ENCODE peak calls at places on chromosomes 2 and 18, in four cellular contexts. One of them, this sample, is unnamed.

GRCh38 chr2:74373189-74373588 is 6.9 kb downstream of the DCTN1 start:
- DNase-seq in K562: peak; percentile 38
- DNase-seq in IMR-90: no peak
- DNase-seq in HepG2: no peak
- DNase-seq in this sample: peak; percentile 19

GRCh38 chr2:43018179-43019024 is 208.0 kb downstream of the ZFP36L2 start:
- DNase-seq in K562: no peak
- DNase-seq in IMR-90: peak; percentile 84
- DNase-seq in HepG2: peak; percentile 90
- DNase-seq in this sample: peak; percentile 47

GRCh38 chr2:219010162-219010756 is 17.0 kb upstream of the CRYBA2 start:
- DNase-seq in K562: peak; percentile 26
- DNase-seq in IMR-90: no peak
- DNase-seq in HepG2: peak; percentile 37
- DNase-seq in this sample: peak; percentile 56

GRCh38 chr2:43707255-43707654 is 31.0 kb upstream of the C1GALT1C1L start:
- DNase-seq in K562: peak; percentile 22
- DNase-seq in IMR-90: peak; percentile 87
- DNase-seq in HepG2: no peak
- DNase-seq in this sample: peak; percentile 37

GRCh38 chr18:62610509-62611394 is 87.9 kb downstream of the ZCCHC2 start:
- DNase-seq in K562: peak; percentile 19
- DNase-seq in IMR-90: no peak
- DNase-seq in HepG2: no peak
- DNase-seq in this sample: no peak

GRCh38 chr2:236073246-236073645 is 94.9 kb downstream of the GBX2 start:
- DNase-seq in K562: peak; percentile 39
- DNase-seq in IMR-90: no peak
- DNase-seq in HepG2: no peak
- DNase-seq in this sample: no peak

GRCh38 chr2:168814046-168814445 is 11.6 kb downstream of the NOSTRIN start:
- DNase-seq in K562: no peak
- DNase-seq in IMR-90: peak; percentile 63
- DNase-seq in HepG2: no peak
- DNase-seq in this sample: no peak

GRCh38 chr2:104872866-104873688 is 19.2 kb downstream of the POU3F3 start:
- DNase-seq in K562: peak; percentile 46
- DNase-seq in IMR-90: peak; percentile 37
- DNase-seq in HepG2: peak; percentile 58
- DNase-seq in this sample: peak; percentile 70

GRCh38 chr18:13264986-13265900 is 46.7 kb downstream of the LDLRAD4 start:
- DNase-seq in K562: no peak
- DNase-seq in IMR-90: no peak
- DNase-seq in HepG2: no peak
- DNase-seq in this sample: no peak

GRCh38 chr18:57839942-57840381 is 36.8 kb upstream of the ATP8B1 start:
- DNase-seq in K562: no peak
- DNase-seq in IMR-90: peak; percentile 92
- DNase-seq in HepG2: no peak
- DNase-seq in this sample: no peak

GRCh38 chr2:85266424-85267041 is 61.3 kb downstream of the TGOLN2 start:
- DNase-seq in K562: peak; percentile 87
- DNase-seq in IMR-90: peak; percentile 56
- DNase-seq in HepG2: peak; percentile 70
- DNase-seq in this sample: peak; percentile 74

GRCh38 chr2:98608962-98609604 is 694 bp downstream of the UNC50 start:
- DNase-seq in K562: peak; percentile 37
- DNase-seq in IMR-90: peak; percentile 58
- DNase-seq in HepG2: no peak
- DNase-seq in this sample: peak; percentile 16

GRCh38 chr2:226915846-226916360 is 80.0 kb downstream of the RHBDD1 start:
- DNase-seq in K562: no peak
- DNase-seq in IMR-90: peak; percentile 90
- DNase-seq in HepG2: no peak
- DNase-seq in this sample: no peak

GRCh38 chr2:71526975-71527374 is 73.6 kb downstream of the DYSF start:
- DNase-seq in K562: no peak
- DNase-seq in IMR-90: no peak
- DNase-seq in HepG2: no peak
- DNase-seq in this sample: no peak

GRCh38 chr18:79953921-79954651 is 2.6 kb upstream of the SLC66A2 start:
- DNase-seq in K562: no peak
- DNase-seq in IMR-90: no peak
- DNase-seq in HepG2: no peak
- DNase-seq in this sample: no peak

GRCh38 chr2:101486258-101486701 is 11.4 kb upstream of the RFX8 start:
- DNase-seq in K562: no peak
- DNase-seq in IMR-90: no peak
- DNase-seq in HepG2: no peak
- DNase-seq in this sample: no peak

GRCh38 chr2:157439792-157440186 is 4.1 kb downstream of the CYTIP start:
- DNase-seq in K562: no peak
- DNase-seq in IMR-90: no peak
- DNase-seq in HepG2: no peak
- DNase-seq in this sample: no peak

GRCh38 chr18:74397572-74397971 is 59.5 kb downstream of the DIPK1C start:
- DNase-seq in K562: no peak
- DNase-seq in IMR-90: no peak
- DNase-seq in HepG2: no peak
- DNase-seq in this sample: no peak

GRCh38 chr18:58101291-58101706 is 57.3 kb downstream of the NEDD4L start:
- DNase-seq in K562: no peak
- DNase-seq in IMR-90: no peak
- DNase-seq in HepG2: no peak
- DNase-seq in this sample: no peak

GRCh38 chr18:41121116-41121826 is 833.8 kb upstream of the PIK3C3 start:
- DNase-seq in K562: no peak
- DNase-seq in IMR-90: peak; percentile 84
- DNase-seq in HepG2: no peak
- DNase-seq in this sample: no peak

GRCh38 chr2:94861308-94862152 is 9.7 kb upstream of the TEKT4 start:
- DNase-seq in K562: no peak
- DNase-seq in IMR-90: no peak
- DNase-seq in HepG2: no peak
- DNase-seq in this sample: no peak

GRCh38 chr18:48902023-48902855 is 48.5 kb downstream of the SMAD7 start:
- DNase-seq in K562: peak; percentile 67
- DNase-seq in IMR-90: peak; percentile 91
- DNase-seq in HepG2: peak; percentile 86
- DNase-seq in this sample: peak; percentile 84

GRCh38 chr2:152375174-152375573 is 40.2 kb downstream of the FMNL2 start:
- DNase-seq in K562: no peak
- DNase-seq in IMR-90: no peak
- DNase-seq in HepG2: no peak
- DNase-seq in this sample: no peak
- TF ChIP-seq MAZ in K562: no peak
- TF ChIP-seq MAZ in IMR-90: no peak
- TF ChIP-seq MAZ in HepG2: no peak
- TF ChIP-seq MAZ in this sample: no peak

GRCh38 chr2:46723346-46723745 is 192.3 kb downstream of the MCFD2 start:
- DNase-seq in K562: no peak
- DNase-seq in IMR-90: no peak
- DNase-seq in HepG2: no peak
- DNase-seq in this sample: no peak

GRCh38 chr2:46722142-46722541 is 193.5 kb downstream of the MCFD2 start:
- DNase-seq in K562: no peak
- DNase-seq in IMR-90: no peak
- DNase-seq in HepG2: no peak
- DNase-seq in this sample: no peak

GRCh38 chr2:46719499-46719898 is 196.1 kb downstream of the MCFD2 start:
- DNase-seq in K562: no peak
- DNase-seq in IMR-90: peak; percentile 91
- DNase-seq in HepG2: no peak
- DNase-seq in this sample: peak; percentile 29

GRCh38 chr2:46720592-46721185 is 194.9 kb downstream of the MCFD2 start:
- DNase-seq in K562: no peak
- DNase-seq in IMR-90: peak; percentile 39
- DNase-seq in HepG2: no peak
- DNase-seq in this sample: no peak

GRCh38 chr2:46724107-46724506 is 191.5 kb downstream of the MCFD2 start:
- DNase-seq in K562: no peak
- DNase-seq in IMR-90: no peak
- DNase-seq in HepG2: no peak
- DNase-seq in this sample: no peak
- H3K4me1 ChIP-seq in K562: no peaks in the 10 kb centered on the region
- H3K4me1 ChIP-seq in IMR-90: peaks cover 15% of the 10 kb centered on the region
- H3K4me1 ChIP-seq in HepG2: peaks cover 72% of the 10 kb centered on the region
- H3K4me1 ChIP-seq in this sample: peaks cover 78% of the 10 kb centered on the region

DNA sequence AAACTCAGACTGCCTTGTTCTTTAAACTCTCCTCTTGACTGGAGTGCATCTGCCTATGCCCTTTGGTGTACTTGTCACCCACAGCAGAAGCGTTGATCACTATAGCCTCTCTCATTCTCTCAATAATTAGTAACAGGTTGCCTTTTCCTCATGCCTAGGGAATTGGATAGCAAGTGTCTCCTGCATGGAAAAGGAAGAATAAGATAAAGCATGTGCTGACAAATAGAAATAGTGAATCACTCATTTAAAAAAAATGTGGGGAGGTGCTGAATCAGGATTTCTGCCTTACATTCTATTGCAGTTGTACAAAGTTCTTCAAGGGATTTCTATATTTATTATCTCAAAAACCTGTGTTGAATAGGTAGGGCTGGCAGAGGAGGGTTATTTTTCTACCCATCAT is 323.0 kb downstream of the TXNL1 start:
- DNase-seq in K562: no peak
- DNase-seq in IMR-90: peak; percentile 60
- DNase-seq in HepG2: no peak
- DNase-seq in this sample: no peak
- TF ChIP-seq MAZ in K562: no peak
- TF ChIP-seq MAZ in IMR-90: no peak
- TF ChIP-seq MAZ in HepG2: no peak
- TF ChIP-seq MAZ in this sample: no peak

GRCh38 chr2:10038716-10039115 is 4.6 kb upstream of the KLF11 start:
- DNase-seq in K562: no peak
- DNase-seq in IMR-90: peak; percentile 21
- DNase-seq in HepG2: no peak
- DNase-seq in this sample: no peak
- H3K4me1 ChIP-seq in K562: peaks cover 59% of the 10 kb centered on the region
- H3K4me1 ChIP-seq in IMR-90: peaks cover 9% of the 10 kb centered on the region
- H3K4me1 ChIP-seq in HepG2: peaks cover 42% of the 10 kb centered on the region
- H3K4me1 ChIP-seq in this sample: peaks cover 16% of the 10 kb centered on the region